ENCODE peak calls at places on chromosome 5, in six cellular contexts. One of them, this sample, is unnamed.

GRCh38 chr5:96652769-96653455 is 9.3 kb upstream of the CAST start:
- DNase-seq in HFF-Myc: peak
- DNase-seq in AG10803: no peak
- DNase-seq in lower lobe of right lung: no peak
- DNase-seq in AG09309: no peak
- DNase-seq in heart right ventricle: no peak
- DNase-seq in this sample: no peak

GRCh38 chr5:172724658-172725183 is 46.3 kb downstream of the DUSP1 start:
- DNase-seq in HFF-Myc: no peak
- DNase-seq in AG10803: no peak
- DNase-seq in lower lobe of right lung: no peak
- DNase-seq in AG09309: no peak
- DNase-seq in heart right ventricle: no peak
- DNase-seq in this sample: no peak

GRCh38 chr5:76801159-76801802 is 17.5 kb upstream of the F2RL1 start:
- DNase-seq in HFF-Myc: no peak
- DNase-seq in AG10803: peak
- DNase-seq in lower lobe of right lung: no peak
- DNase-seq in AG09309: peak
- DNase-seq in heart right ventricle: no peak
- DNase-seq in this sample: no peak

GRCh38 chr5:144368556-144368955 is 197.9 kb downstream of the KCTD16 start:
- DNase-seq in HFF-Myc: no peak
- DNase-seq in AG10803: peak
- DNase-seq in lower lobe of right lung: no peak
- DNase-seq in AG09309: peak
- DNase-seq in heart right ventricle: no peak
- DNase-seq in this sample: no peak

GRCh38 chr5:148937239-148937638 is 110.8 kb downstream of the ADRB2 start:
- DNase-seq in HFF-Myc: no peak
- DNase-seq in AG10803: no peak
- DNase-seq in lower lobe of right lung: no peak
- DNase-seq in AG09309: no peak
- DNase-seq in heart right ventricle: no peak
- DNase-seq in this sample: no peak

GRCh38 chr5:10564838-10565784 is 1.2 kb downstream of the ANKRD33B start:
- DNase-seq in HFF-Myc: no peak
- DNase-seq in AG10803: no peak
- DNase-seq in lower lobe of right lung: peak
- DNase-seq in AG09309: no peak
- DNase-seq in heart right ventricle: peak
- DNase-seq in this sample: no peak

GRCh38 chr5:112342364-112342763 is 76.7 kb downstream of the EPB41L4A start:
- DNase-seq in HFF-Myc: no peak
- DNase-seq in AG10803: no peak
- DNase-seq in lower lobe of right lung: no peak
- DNase-seq in AG09309: no peak
- DNase-seq in heart right ventricle: no peak
- DNase-seq in this sample: no peak

GRCh38 chr5:143923634-143924265 is 111.8 kb downstream of the HMHB1 start:
- DNase-seq in HFF-Myc: no peak
- DNase-seq in AG10803: peak
- DNase-seq in lower lobe of right lung: no peak
- DNase-seq in AG09309: no peak
- DNase-seq in heart right ventricle: no peak
- DNase-seq in this sample: no peak

GRCh38 chr5:73522989-73523388 is 24.7 kb downstream of the BTF3 start:
- DNase-seq in HFF-Myc: no peak
- DNase-seq in AG10803: no peak
- DNase-seq in lower lobe of right lung: no peak
- DNase-seq in AG09309: no peak
- DNase-seq in heart right ventricle: no peak
- DNase-seq in this sample: no peak

GRCh38 chr5:28408186-28408585 is 1369.8 kb upstream of the CDH9 start:
- DNase-seq in HFF-Myc: no peak
- DNase-seq in AG10803: peak
- DNase-seq in lower lobe of right lung: no peak
- DNase-seq in AG09309: peak
- DNase-seq in heart right ventricle: no peak
- DNase-seq in this sample: no peak

GRCh38 chr5:54703091-54703490 is 185.5 kb downstream of the SNX18 start:
- DNase-seq in HFF-Myc: peak
- DNase-seq in AG10803: peak
- DNase-seq in lower lobe of right lung: no peak
- DNase-seq in AG09309: peak
- DNase-seq in heart right ventricle: peak
- DNase-seq in this sample: no peak

GRCh38 chr5:80231243-80231642 is 24.6 kb downstream of the SERINC5 start:
- DNase-seq in HFF-Myc: no peak
- DNase-seq in AG10803: peak
- DNase-seq in lower lobe of right lung: no peak
- DNase-seq in AG09309: peak
- DNase-seq in heart right ventricle: no peak
- DNase-seq in this sample: no peak

GRCh38 chr5:1208743-1209551 is 7.6 kb downstream of the SLC6A19 start:
- DNase-seq in HFF-Myc: no peak
- DNase-seq in AG10803: peak
- DNase-seq in lower lobe of right lung: peak
- DNase-seq in AG09309: no peak
- DNase-seq in heart right ventricle: peak
- DNase-seq in this sample: no peak

GRCh38 chr5:1526681-1527131 is 2.9 kb upstream of the LPCAT1 start:
- DNase-seq in HFF-Myc: no peak
- DNase-seq in AG10803: no peak
- DNase-seq in lower lobe of right lung: peak
- DNase-seq in AG09309: no peak
- DNase-seq in heart right ventricle: no peak
- DNase-seq in this sample: no peak

GRCh38 chr5:169801324-169801777 is 164.3 kb downstream of the DOCK2 start:
- DNase-seq in HFF-Myc: peak
- DNase-seq in AG10803: peak
- DNase-seq in lower lobe of right lung: no peak
- DNase-seq in AG09309: peak
- DNase-seq in heart right ventricle: no peak
- DNase-seq in this sample: no peak

GRCh38 chr5:154320690-154321089 is 125.1 kb upstream of the SAP30L start:
- DNase-seq in HFF-Myc: no peak
- DNase-seq in AG10803: peak
- DNase-seq in lower lobe of right lung: no peak
- DNase-seq in AG09309: no peak
- DNase-seq in heart right ventricle: no peak
- DNase-seq in this sample: no peak

GRCh38 chr5:126499742-126500396 is 76.7 kb downstream of the GRAMD2B start:
- DNase-seq in HFF-Myc: peak
- DNase-seq in AG10803: no peak
- DNase-seq in lower lobe of right lung: no peak
- DNase-seq in AG09309: no peak
- DNase-seq in heart right ventricle: no peak
- DNase-seq in this sample: peak

GRCh38 chr5:4480528-4481404 is 659.4 kb upstream of the ADAMTS16 start:
- DNase-seq in HFF-Myc: no peak
- DNase-seq in AG10803: no peak
- DNase-seq in lower lobe of right lung: no peak
- DNase-seq in AG09309: no peak
- DNase-seq in heart right ventricle: no peak
- DNase-seq in this sample: no peak

GRCh38 chr5:116709082-116709481 is 134.5 kb upstream of the SEMA6A start:
- DNase-seq in HFF-Myc: no peak
- DNase-seq in AG10803: no peak
- DNase-seq in lower lobe of right lung: no peak
- DNase-seq in AG09309: no peak
- DNase-seq in heart right ventricle: no peak
- DNase-seq in this sample: no peak

GRCh38 chr5:77430726-77431125 is 61.4 kb downstream of the WDR41 start:
- DNase-seq in HFF-Myc: no peak
- DNase-seq in AG10803: peak
- DNase-seq in lower lobe of right lung: no peak
- DNase-seq in AG09309: peak
- DNase-seq in heart right ventricle: no peak
- DNase-seq in this sample: no peak

GRCh38 chr5:32144637-32145207 is 29.4 kb downstream of the GOLPH3 start:
- DNase-seq in HFF-Myc: no peak
- DNase-seq in AG10803: no peak
- DNase-seq in lower lobe of right lung: no peak
- DNase-seq in AG09309: no peak
- DNase-seq in heart right ventricle: peak
- DNase-seq in this sample: no peak

GRCh38 chr5:114184006-114184405 is 177.9 kb upstream of the KCNN2 start:
- DNase-seq in HFF-Myc: peak
- DNase-seq in AG10803: no peak
- DNase-seq in lower lobe of right lung: no peak
- DNase-seq in AG09309: no peak
- DNase-seq in heart right ventricle: no peak
- DNase-seq in this sample: no peak

GRCh38 chr5:102762095-102762534 is 7.0 kb downstream of the PAM start:
- DNase-seq in HFF-Myc: no peak
- DNase-seq in AG10803: peak
- DNase-seq in lower lobe of right lung: no peak
- DNase-seq in AG09309: no peak
- DNase-seq in heart right ventricle: no peak
- DNase-seq in this sample: no peak

GRCh38 chr5:173567548-173567947 is 48.9 kb downstream of the BOD1 start:
- DNase-seq in HFF-Myc: no peak
- DNase-seq in AG10803: peak
- DNase-seq in lower lobe of right lung: no peak
- DNase-seq in AG09309: no peak
- DNase-seq in heart right ventricle: no peak
- DNase-seq in this sample: no peak

GRCh38 chr5:66551338-66551737 is 44.9 kb upstream of the MAST4 start:
- DNase-seq in HFF-Myc: no peak
- DNase-seq in AG10803: no peak
- DNase-seq in lower lobe of right lung: no peak
- DNase-seq in AG09309: no peak
- DNase-seq in heart right ventricle: no peak
- DNase-seq in this sample: no peak

GRCh38 chr5:133510634-133511262 is 101.6 kb downstream of the FSTL4 start:
- DNase-seq in HFF-Myc: no peak
- DNase-seq in AG10803: no peak
- DNase-seq in lower lobe of right lung: no peak
- DNase-seq in AG09309: no peak
- DNase-seq in heart right ventricle: no peak
- DNase-seq in this sample: no peak

GRCh38 chr5:140242099-140242498 is 60.8 kb downstream of the PFDN1 start:
- DNase-seq in HFF-Myc: no peak
- DNase-seq in AG10803: no peak
- DNase-seq in lower lobe of right lung: no peak
- DNase-seq in AG09309: no peak
- DNase-seq in heart right ventricle: no peak
- DNase-seq in this sample: no peak

GRCh38 chr5:90347462-90347861 is 62.1 kb downstream of the CETN3 start:
- DNase-seq in HFF-Myc: no peak
- DNase-seq in AG10803: no peak
- DNase-seq in lower lobe of right lung: no peak
- DNase-seq in AG09309: no peak
- DNase-seq in heart right ventricle: no peak
- DNase-seq in this sample: peak

GRCh38 chr5:36108758-36109245 is 42.1 kb upstream of the UGT3A2 start:
- DNase-seq in HFF-Myc: no peak
- DNase-seq in AG10803: peak
- DNase-seq in lower lobe of right lung: no peak
- DNase-seq in AG09309: no peak
- DNase-seq in heart right ventricle: no peak
- DNase-seq in this sample: no peak

GRCh38 chr5:149486726-149487635 is 64.3 kb downstream of the CSNK1A1 start:
- DNase-seq in HFF-Myc: no peak
- DNase-seq in AG10803: peak
- DNase-seq in lower lobe of right lung: no peak
- DNase-seq in AG09309: no peak
- DNase-seq in heart right ventricle: no peak
- DNase-seq in this sample: no peak

DNA sequence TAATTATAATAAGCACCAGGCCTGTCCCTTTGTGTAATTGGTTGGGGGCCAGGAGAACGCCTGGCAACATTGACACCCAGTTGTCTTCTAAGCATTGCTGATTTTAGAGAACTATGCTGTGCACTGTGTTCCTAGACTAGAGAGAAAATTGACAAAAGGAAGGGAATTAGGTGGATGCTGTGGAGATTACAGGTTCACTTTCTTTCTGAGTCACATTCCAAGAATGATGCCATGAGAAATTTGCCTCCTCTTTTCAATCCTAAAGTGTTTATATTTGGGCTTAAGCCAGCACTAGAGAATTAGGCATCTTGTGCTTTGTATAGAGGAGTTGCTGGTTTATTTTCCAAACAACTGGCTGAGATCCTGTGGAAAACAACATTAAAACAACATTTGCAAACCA is 247.7 kb downstream of the COX7C start:
- DNase-seq in HFF-Myc: peak
- DNase-seq in AG10803: no peak
- DNase-seq in lower lobe of right lung: no peak
- DNase-seq in AG09309: no peak
- DNase-seq in heart right ventricle: no peak
- DNase-seq in this sample: no peak
- TF ChIP-seq CTCF in HFF-Myc: no peak
- TF ChIP-seq CTCF in AG10803: no peak
- TF ChIP-seq CTCF in lower lobe of right lung: no peak
- TF ChIP-seq CTCF in AG09309: no peak
- TF ChIP-seq CTCF in heart right ventricle: no peak
- TF ChIP-seq CTCF in this sample: no peak

GRCh38 chr5:86546582-86546981 is 71.2 kb upstream of the COX7C start:
- DNase-seq in HFF-Myc: no peak
- DNase-seq in AG10803: no peak
- DNase-seq in lower lobe of right lung: no peak
- DNase-seq in AG09309: no peak
- DNase-seq in heart right ventricle: no peak
- DNase-seq in this sample: no peak
- TF ChIP-seq CTCF in HFF-Myc: no peak
- TF ChIP-seq CTCF in AG10803: no peak
- TF ChIP-seq CTCF in lower lobe of right lung: no peak
- TF ChIP-seq CTCF in AG09309: no peak
- TF ChIP-seq CTCF in heart right ventricle: no peak
- TF ChIP-seq CTCF in this sample: no peak

GRCh38 chr5:101047181-101047580 is 144.1 kb upstream of the ST8SIA4 start:
- DNase-seq in HFF-Myc: no peak
- DNase-seq in AG10803: no peak
- DNase-seq in lower lobe of right lung: no peak
- DNase-seq in AG09309: no peak
- DNase-seq in heart right ventricle: no peak
- DNase-seq in this sample: no peak

DNA sequence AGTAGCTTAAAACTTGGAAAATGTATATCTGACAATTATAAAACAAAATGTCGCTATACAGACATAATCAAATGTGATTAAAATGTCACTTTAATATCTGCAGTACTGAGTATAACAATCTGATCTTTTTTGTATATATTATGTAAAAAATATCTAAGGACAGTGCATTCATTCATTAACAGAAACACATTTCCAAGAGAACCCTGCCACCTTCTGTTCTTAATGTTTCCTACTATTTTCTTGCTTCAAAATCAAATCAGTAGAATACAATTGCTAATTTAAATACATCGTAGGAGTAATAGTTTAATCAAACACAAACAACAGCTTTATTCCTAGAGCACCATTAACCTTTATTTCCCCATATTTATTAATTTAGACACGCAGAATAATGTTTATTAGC is 142.6 kb upstream of the ST8SIA4 start:
- DNase-seq in HFF-Myc: no peak
- DNase-seq in AG10803: no peak
- DNase-seq in lower lobe of right lung: no peak
- DNase-seq in AG09309: no peak
- DNase-seq in heart right ventricle: no peak
- DNase-seq in this sample: peak
- TF ChIP-seq CTCF in HFF-Myc: no peak
- TF ChIP-seq CTCF in AG10803: no peak
- TF ChIP-seq CTCF in lower lobe of right lung: peak
- TF ChIP-seq CTCF in AG09309: no peak
- TF ChIP-seq CTCF in heart right ventricle: peak
- TF ChIP-seq CTCF in this sample: peak

GRCh38 chr5:12360218-12360617 is 456.0 kb upstream of the CTNND2 start:
- DNase-seq in HFF-Myc: no peak
- DNase-seq in AG10803: no peak
- DNase-seq in lower lobe of right lung: no peak
- DNase-seq in AG09309: no peak
- DNase-seq in heart right ventricle: no peak
- DNase-seq in this sample: no peak
- TF ChIP-seq CTCF in HFF-Myc: no peak
- TF ChIP-seq CTCF in AG10803: no peak
- TF ChIP-seq CTCF in lower lobe of right lung: no peak
- TF ChIP-seq CTCF in AG09309: no peak
- TF ChIP-seq CTCF in heart right ventricle: no peak
- TF ChIP-seq CTCF in this sample: no peak